ENCODE peak calls at places on chromosome 20, in four cellular contexts. J is ureter, C is epithelial cell of esophagus, U is GM19239. L is an unnamed sample.

GRCh38 chr20:44120676-44121425 is 66.1 kb downstream of the JPH2 start:
- DNase-seq in J (no peak), C (no peak), U (no peak), L (no peak)

GRCh38 chr20:403582-403957 is 4.5 kb upstream of the RBCK1 start:
- DNase-seq in J (no peak), C (no peak), U (no peak), L (no peak)

GRCh38 chr20:41342474-41343464 is 2.1 kb downstream of the LPIN3 start:
- DNase-seq in J (no peak), C (no peak), U (no peak), L (no peak)

GRCh38 chr20:62698231-62698630 is 10.4 kb upstream of the NTSR1 start:
- DNase-seq in J (no peak), C (no peak), U (no peak), L (no peak)

GRCh38 chr20:56393133-56393472 is 658 bp downstream of the CSTF1 start:
- DNase-seq in J (no peak), C (peak), U (no peak), L (no peak)

GRCh38 chr20:24990810-24991252 is 1.7 kb downstream of the APMAP start:
- DNase-seq in J (peak), C (peak), U (no peak), L (no peak)

GRCh38 chr20:58512808-58513552 is 2.2 kb downstream of the APCDD1L start:
- DNase-seq in J (peak), C (no peak), U (no peak), L (peak)

GRCh38 chr20:168876-169275 is 11.6 kb downstream of the DEFB127 start:
- DNase-seq in J (no peak), C (no peak), U (no peak), L (no peak)

GRCh38 chr20:46243707-46244628 is 64.3 kb downstream of the CDH22 start:
- DNase-seq in J (no peak), C (peak), U (no peak), L (no peak)

GRCh38 chr20:54284928-54285704 is 77.2 kb downstream of the PFDN4 start:
- DNase-seq in J (no peak), C (peak), U (no peak), L (peak)

GRCh38 chr20:58700823-58701222 is 8.2 kb downstream of the NPEPL1 start:
- DNase-seq in J (no peak), C (no peak), U (no peak), L (no peak)

GRCh38 chr20:542777-543368 is 717 bp downstream of the CSNK2A1 start:
- DNase-seq in J (peak), C (no peak), U (peak), L (no peak)

GRCh38 chr20:20452254-20452676 is 84.4 kb downstream of the INSM1 start:
- DNase-seq in J (peak), C (peak), U (peak), L (no peak)

GRCh38 chr20:45347936-45348809 is at the start of gene SDC4:
- DNase-seq in J (peak), C (peak), U (no peak), L (peak)

GRCh38 chr20:20078041-20078440 is 25.7 kb downstream of the CFAP61 start:
- DNase-seq in J (no peak), C (no peak), U (no peak), L (no peak)

GRCh38 chr20:49599746-49600113 is 31.8 kb upstream of the PTGIS start:
- DNase-seq in J (no peak), C (no peak), U (no peak), L (no peak)

GRCh38 chr20:52974155-52974554 is 2.0 kb downstream of the TSHZ2 start:
- DNase-seq in J (no peak), C (no peak), U (no peak), L (no peak)

GRCh38 chr20:19926581-19926980 is 90.6 kb upstream of the NAA20 start:
- DNase-seq in J (no peak), C (no peak), U (no peak), L (no peak)

GRCh38 chr20:10524643-10525042 is 89.5 kb downstream of the SLX4IP start:
- DNase-seq in J (no peak), C (peak), U (no peak), L (no peak)

GRCh38 chr20:21826946-21827345 is 121.5 kb downstream of the PAX1 start:
- DNase-seq in J (no peak), C (no peak), U (no peak), L (no peak)

GRCh38 chr20:32485126-32485769 is 99.9 kb downstream of the NOL4L start:
- DNase-seq in J (peak), C (peak), U (peak), L (peak)

GRCh38 chr20:10504893-10505292 is 69.8 kb downstream of the SLX4IP start:
- DNase-seq in J (no peak), C (peak), U (no peak), L (no peak)

GRCh38 chr20:56776345-56776744 is 147.2 kb downstream of the TFAP2C start:
- DNase-seq in J (no peak), C (no peak), U (no peak), L (no peak)

GRCh38 chr20:51800769-51801219 is 1.5 kb downstream of the SALL4 start:
- DNase-seq in J (no peak), C (peak), U (no peak), L (peak)